ENCODE peak calls at places on chromosomes 1 and 21, in seven cellular contexts. H is putamen; P is colonic mucosa; L is activated effector memory CD4-positive, alpha-beta T cell treated with anti-CD3 and anti-CD28 coated beads, Interleukin-2, amount 50 U/mL, for 16 hours; O is HAP-1; Y is HEK293T; W is sigmoid colon. G is an unnamed sample.
A peak's percentile ranks its signal among the peaks of the same experiment; 100 is the strongest.

GRCh38 chr1:6358757-6359567 is 34.6 kb downstream of the ACOT7 start:
- DNase-seq in H (no peak), P (peak; percentile 58), L (peak; percentile 83), O (peak; percentile 20), Y (no peak), W (no peak), G (peak; percentile 62)

GRCh38 chr1:232134365-232134764 is 495.6 kb downstream of the SIPA1L2 start:
- DNase-seq in H (no peak), P (no peak), L (no peak), O (no peak), Y (no peak), W (no peak), G (no peak)

GRCh38 chr1:177190308-177190970 is 19.7 kb downstream of the BRINP2 start:
- DNase-seq in H (no peak), P (no peak), L (no peak), O (no peak), Y (no peak), W (no peak), G (no peak)

GRCh38 chr1:104746994-104747393 is 997.3 kb downstream of the AMY1C start:
- DNase-seq in H (no peak), P (no peak), L (no peak), O (no peak), Y (no peak), W (no peak), G (no peak)

GRCh38 chr1:29513357-29513756 is 277.0 kb downstream of the PTPRU start:
- DNase-seq in H (peak; percentile 44), P (no peak), L (peak; percentile 37), O (peak; percentile 67), Y (peak; percentile 76), W (no peak), G (no peak)

GRCh38 chr21:36310016-36310415 is 10.0 kb upstream of the MORC3 start:
- DNase-seq in H (no peak), P (no peak), L (peak; percentile 75), O (no peak), Y (no peak), W (no peak), G (no peak)

GRCh38 chr1:70978623-70979022 is 69.0 kb downstream of the PTGER3 start:
- DNase-seq in H (no peak), P (no peak), L (no peak), O (no peak), Y (no peak), W (no peak), G (no peak)

GRCh38 chr1:33099290-33100118 is 18.6 kb downstream of the AZIN2 start:
- DNase-seq in H (no peak), P (no peak), L (peak; percentile 84), O (no peak), Y (no peak), W (no peak), G (no peak)

GRCh38 chr1:69524010-69524409 is 43.7 kb upstream of the LRRC7 start:
- DNase-seq in H (no peak), P (no peak), L (no peak), O (no peak), Y (no peak), W (no peak), G (no peak)

GRCh38 chr1:35605882-35606182 is 32.7 kb downstream of the TFAP2E start:
- DNase-seq in H (no peak), P (no peak), L (no peak), O (no peak), Y (no peak), W (no peak), G (no peak)

GRCh38 chr1:92211166-92211565 is 6.5 kb upstream of the C1orf146 start:
- DNase-seq in H (no peak), P (no peak), L (no peak), O (no peak), Y (no peak), W (no peak), G (no peak)

GRCh38 chr21:46518983-46519583 is 60.4 kb downstream of the DIP2A start:
- DNase-seq in H (no peak), P (no peak), L (no peak), O (no peak), Y (no peak), W (no peak), G (no peak)

GRCh38 chr21:15011967-15012366 is 52.8 kb downstream of the NRIP1 start:
- DNase-seq in H (no peak), P (no peak), L (no peak), O (no peak), Y (no peak), W (no peak), G (no peak)

GRCh38 chr1:43292151-43292550 is 6.8 kb upstream of the C1orf210 start:
- DNase-seq in H (no peak), P (no peak), L (no peak), O (no peak), Y (no peak), W (no peak), G (no peak)

GRCh38 chr1:212683357-212683722 is 16.3 kb downstream of the BATF3 start:
- DNase-seq in H (no peak), P (peak; percentile 34), L (peak; percentile 76), O (no peak), Y (no peak), W (no peak), G (no peak)

GRCh38 chr21:38979271-38980196 is 173.8 kb downstream of the ETS2 start:
- DNase-seq in H (no peak), P (no peak), L (no peak), O (no peak), Y (no peak), W (no peak), G (no peak)

GRCh38 chr1:112457241-112457640 is 51.5 kb upstream of the WNT2B start:
- DNase-seq in H (no peak), P (no peak), L (no peak), O (no peak), Y (no peak), W (no peak), G (no peak)

GRCh38 chr1:38923607-38924006 is 18.0 kb downstream of the RHBDL2 start:
- DNase-seq in H (peak; percentile 76), P (peak; percentile 29), L (no peak), O (no peak), Y (no peak), W (no peak), G (no peak)

GRCh38 chr1:15637833-15638232 is 20.6 kb downstream of the DDI2 start:
- DNase-seq in H (no peak), P (no peak), L (no peak), O (no peak), Y (no peak), W (no peak), G (no peak)

GRCh38 chr1:121418369-121419049 is 233.7 kb downstream of the SRGAP2C start:
- DNase-seq in H (no peak), P (no peak), L (no peak), O (no peak), Y (no peak), W (no peak), G (no peak)

GRCh38 chr1:115596080-115596795 is 45.5 kb upstream of the VANGL1 start:
- DNase-seq in H (no peak), P (no peak), L (no peak), O (no peak), Y (no peak), W (no peak), G (no peak)

GRCh38 chr1:160630523-160631087 is 16.2 kb downstream of the SLAMF1 start:
- DNase-seq in H (no peak), P (no peak), L (no peak), O (no peak), Y (no peak), W (no peak), G (no peak)

GRCh38 chr1:214280386-214281029 is 451 bp upstream of the SMYD2 start:
- DNase-seq in H (no peak), P (peak; percentile 59), L (peak; percentile 65), O (peak; percentile 48), Y (peak; percentile 45), W (no peak), G (peak; percentile 75)